ENCODE peak calls at places on chromosomes 1 and 21, in six cellular contexts. T, K, E, L, Y and W are unnamed samples.

GRCh38 chr1:159985456-159985855 is 31.4 kb upstream of the SLAMF9 start:
- DNase-seq in T (no peak), K (no peak), E (no peak), L (no peak), Y (no peak), W (no peak)

GRCh38 chr1:167542109-167543032 is 11.2 kb downstream of the CREG1 start:
- DNase-seq in T (no peak), K (no peak), E (no peak), L (no peak), Y (no peak), W (no peak)

GRCh38 chr1:89261926-89262540 is 10.6 kb downstream of the GBP5 start:
- DNase-seq in T (no peak), K (no peak), E (no peak), L (no peak), Y (no peak), W (no peak)

GRCh38 chr1:92749024-92749634 is 35.8 kb downstream of the EVI5 start:
- DNase-seq in T (peak), K (peak), E (no peak), L (peak), Y (peak), W (peak)

GRCh38 chr21:46559291-46559983 is 45.4 kb downstream of the S100B start:
- DNase-seq in T (no peak), K (peak), E (no peak), L (no peak), Y (no peak), W (no peak)

GRCh38 chr1:21344750-21345443 is 54.6 kb upstream of the ECE1 start:
- DNase-seq in T (peak), K (no peak), E (no peak), L (no peak), Y (no peak), W (no peak)

GRCh38 chr1:64335634-64336033 is 132.2 kb downstream of the UBE2U start:
- DNase-seq in T (no peak), K (no peak), E (no peak), L (no peak), Y (no peak), W (no peak)

GRCh38 chr1:78254517-78254916 is 208.8 kb downstream of the GIPC2 start:
- DNase-seq in T (peak), K (no peak), E (no peak), L (no peak), Y (no peak), W (no peak)

GRCh38 chr1:29497395-29498125 is 261.2 kb downstream of the PTPRU start:
- DNase-seq in T (no peak), K (no peak), E (no peak), L (no peak), Y (no peak), W (no peak)

GRCh38 chr1:67855444-67855843 is 22.2 kb upstream of the GNG12 start:
- DNase-seq in T (no peak), K (no peak), E (no peak), L (no peak), Y (peak), W (no peak)

GRCh38 chr1:71047635-71048607 is at the start of gene PTGER3:
- DNase-seq in T (peak), K (peak), E (peak), L (no peak), Y (no peak), W (no peak)

GRCh38 chr21:32094792-32095191 is 184.1 kb downstream of the MIS18A start:
- DNase-seq in T (peak), K (no peak), E (no peak), L (no peak), Y (peak), W (no peak)